ENCODE peak calls at places on chromosomes 7 and 10, in four cellular contexts. B is LoVo, H is adipocyte, O is tibial artery. U is an unnamed sample.

GRCh38 chr7:144824360-144824759 is 11.5 kb downstream of the TPK1 start:
- DNase-seq in B (peak), H (peak), O (no peak), U (no peak)

GRCh38 chr10:14383266-14383665 is 52.5 kb upstream of the FRMD4A start:
- DNase-seq in B (no peak), H (peak), O (no peak), U (no peak)

GRCh38 chr7:27576360-27576944 is 86.2 kb downstream of the HIBADH start:
- DNase-seq in B (peak), H (peak), O (no peak), U (no peak)

GRCh38 chr10:132422169-132422691 is 25.2 kb downstream of the PWWP2B start:
- DNase-seq in B (no peak), H (no peak), O (no peak), U (no peak)

GRCh38 chr10:95651346-95652115 is 5.0 kb downstream of the ALDH18A1 start:
- DNase-seq in B (no peak), H (peak), O (no peak), U (no peak)

GRCh38 chr10:27258838-27259532 is 18.4 kb upstream of the ACBD5 start:
- DNase-seq in B (no peak), H (no peak), O (no peak), U (no peak)

GRCh38 chr7:41758321-41758720 is 55.4 kb upstream of the INHBA start:
- DNase-seq in B (no peak), H (peak), O (no peak), U (no peak)

GRCh38 chr10:78871796-78872195 is 197.0 kb upstream of the ZMIZ1 start:
- DNase-seq in B (no peak), H (no peak), O (no peak), U (no peak)

GRCh38 chr7:140242057-140243031 is 65.6 kb upstream of the KDM7A start:
- DNase-seq in B (peak), H (no peak), O (no peak), U (no peak)

GRCh38 chr10:110927461-110927860 is 8.1 kb downstream of the SHOC2 start:
- DNase-seq in B (no peak), H (no peak), O (no peak), U (no peak)

GRCh38 chr10:31359979-31360378 is 41.0 kb downstream of the ZEB1 start:
- DNase-seq in B (peak), H (peak), O (no peak), U (no peak)

GRCh38 chr10:78700413-78700812 is 368.4 kb upstream of the ZMIZ1 start:
- DNase-seq in B (peak), H (no peak), O (no peak), U (no peak)

GRCh38 chr7:129821476-129821875 is 131.3 kb downstream of the UBE2H start:
- DNase-seq in B (no peak), H (no peak), O (no peak), U (no peak)

GRCh38 chr7:26291699-26292538 is at the start of gene SNX10:
- DNase-seq in B (peak), H (peak), O (no peak), U (no peak)

GRCh38 chr7:72435913-72436480 is 23.9 kb upstream of the CALN1 start:
- DNase-seq in B (no peak), H (no peak), O (peak), U (no peak)

GRCh38 chr7:14351167-14351566 is 361.7 kb upstream of the ETV1 start:
- DNase-seq in B (no peak), H (no peak), O (no peak), U (no peak)

GRCh38 chr10:25059990-25060389 is 43.6 kb downstream of the THNSL1 start:
- DNase-seq in B (peak), H (peak), O (peak), U (peak)

GRCh38 chr7:41116817-41117216 is 586.1 kb downstream of the INHBA start:
- DNase-seq in B (no peak), H (no peak), O (no peak), U (no peak)

GRCh38 chr7:8500286-8500685 is 66.9 kb downstream of the NXPH1 start:
- DNase-seq in B (no peak), H (no peak), O (no peak), U (no peak)

GRCh38 chr7:36001546-36001945 is 151.5 kb upstream of the EEPD1 start:
- DNase-seq in B (no peak), H (no peak), O (no peak), U (no peak)